ENCODE peak calls at places on chromosome X, in ten cellular contexts. N, E, H, L, K, C, J, Q, V and A are unnamed samples.

GRCh38 chrX:17459008-17459407 is 84.0 kb downstream of the NHS start:
- DNase-seq in N (peak), E (no peak), H (peak), L (peak), K (peak), C (no peak), J (peak), Q (no peak), V (no peak), A (no peak)

GRCh38 chrX:139831689-139832456 is 101.0 kb downstream of the ATP11C start:
- DNase-seq in N (peak), E (peak), H (peak), L (no peak), K (peak), C (peak), J (peak), Q (no peak), V (no peak), A (no peak)

GRCh38 chrX:26783512-26784225 is 567.7 kb downstream of the MAGEB5 start:
- DNase-seq in N (peak), E (peak), H (no peak), L (no peak), K (peak), C (peak), J (no peak), Q (peak), V (peak), A (no peak)

GRCh38 chrX:52870041-52870440 is 2.2 kb upstream of the XAGE3 start:
- DNase-seq in N (no peak), E (no peak), H (no peak), L (no peak), K (no peak), C (no peak), J (no peak), Q (no peak), V (no peak), A (no peak)

GRCh38 chrX:154313147-154313546 is 17.6 kb downstream of the TKTL1 start:
- DNase-seq in N (no peak), E (no peak), H (no peak), L (no peak), K (no peak), C (no peak), J (no peak), Q (no peak), V (no peak), A (no peak)

GRCh38 chrX:17380221-17380620 is 5.2 kb downstream of the NHS start:
- DNase-seq in N (no peak), E (no peak), H (no peak), L (no peak), K (no peak), C (no peak), J (no peak), Q (no peak), V (no peak), A (no peak)

GRCh38 chrX:29241831-29242230 is 654.6 kb downstream of the IL1RAPL1 start:
- DNase-seq in N (no peak), E (no peak), H (no peak), L (no peak), K (no peak), C (peak), J (no peak), Q (no peak), V (no peak), A (no peak)

GRCh38 chrX:140815868-140816267 is 106.3 kb downstream of the LINC00632 start:
- DNase-seq in N (no peak), E (no peak), H (peak), L (no peak), K (no peak), C (peak), J (no peak), Q (peak), V (no peak), A (no peak)

GRCh38 chrX:129600981-129601424 is 53.8 kb downstream of the APLN start:
- DNase-seq in N (no peak), E (peak), H (peak), L (no peak), K (no peak), C (peak), J (no peak), Q (no peak), V (no peak), A (no peak)

GRCh38 chrX:7985568-7985967 is 58.4 kb upstream of the PNPLA4 start:
- DNase-seq in N (no peak), E (no peak), H (no peak), L (no peak), K (no peak), C (no peak), J (no peak), Q (no peak), V (no peak), A (no peak)

GRCh38 chrX:154047266-154047665 is 27.6 kb upstream of the IRAK1 start:
- DNase-seq in N (no peak), E (peak), H (no peak), L (no peak), K (no peak), C (peak), J (no peak), Q (no peak), V (no peak), A (no peak)

GRCh38 chrX:120260369-120260768 is 9.8 kb downstream of the ZBTB33 start:
- DNase-seq in N (no peak), E (no peak), H (peak), L (no peak), K (no peak), C (no peak), J (no peak), Q (no peak), V (no peak), A (no peak)

GRCh38 chrX:129617420-129617819 is 37.3 kb downstream of the APLN start:
- DNase-seq in N (no peak), E (no peak), H (no peak), L (no peak), K (no peak), C (no peak), J (no peak), Q (no peak), V (no peak), A (no peak)

GRCh38 chrX:68835468-68835867 is 6.6 kb downstream of the EFNB1 start:
- DNase-seq in N (no peak), E (no peak), H (no peak), L (no peak), K (no peak), C (no peak), J (peak), Q (no peak), V (peak), A (no peak)

GRCh38 chrX:120365320-120365719 is 3.4 kb downstream of the ATP1B4 start:
- DNase-seq in N (peak), E (peak), H (no peak), L (peak), K (peak), C (no peak), J (no peak), Q (peak), V (peak), A (peak)

GRCh38 chrX:136130931-136131843 is 16.1 kb upstream of the FHL1 start:
- DNase-seq in N (no peak), E (peak), H (peak), L (no peak), K (no peak), C (peak), J (no peak), Q (no peak), V (no peak), A (no peak)

GRCh38 chrX:63754141-63754859 is 30.7 kb downstream of the ARHGEF9 start:
- DNase-seq in N (peak), E (no peak), H (peak), L (no peak), K (no peak), C (no peak), J (no peak), Q (no peak), V (no peak), A (peak)

GRCh38 chrX:107565005-107565404 is 63.3 kb upstream of the PRPS1 start:
- DNase-seq in N (no peak), E (no peak), H (no peak), L (no peak), K (no peak), C (no peak), J (no peak), Q (peak), V (no peak), A (no peak)

GRCh38 chrX:46549914-46550313 is 4.7 kb upstream of the ZNF674 start:
- DNase-seq in N (no peak), E (no peak), H (no peak), L (no peak), K (no peak), C (no peak), J (no peak), Q (no peak), V (no peak), A (no peak)

GRCh38 chrX:19342331-19342906 is 1.3 kb upstream of the PDHA1 start:
- DNase-seq in N (no peak), E (no peak), H (no peak), L (no peak), K (no peak), C (peak), J (no peak), Q (peak), V (no peak), A (no peak)

GRCh38 chrX:45360571-45360970 is 159.9 kb upstream of the DIPK2B start:
- DNase-seq in N (no peak), E (no peak), H (no peak), L (no peak), K (no peak), C (no peak), J (no peak), Q (no peak), V (no peak), A (no peak)
- H3K27ac ChIP-seq in N (no peak), E (no peak), H (no peak), L (no peak), K (no peak), C (no peak), J (no peak), Q (no peak), V (no peak), A (no peak)

DNA sequence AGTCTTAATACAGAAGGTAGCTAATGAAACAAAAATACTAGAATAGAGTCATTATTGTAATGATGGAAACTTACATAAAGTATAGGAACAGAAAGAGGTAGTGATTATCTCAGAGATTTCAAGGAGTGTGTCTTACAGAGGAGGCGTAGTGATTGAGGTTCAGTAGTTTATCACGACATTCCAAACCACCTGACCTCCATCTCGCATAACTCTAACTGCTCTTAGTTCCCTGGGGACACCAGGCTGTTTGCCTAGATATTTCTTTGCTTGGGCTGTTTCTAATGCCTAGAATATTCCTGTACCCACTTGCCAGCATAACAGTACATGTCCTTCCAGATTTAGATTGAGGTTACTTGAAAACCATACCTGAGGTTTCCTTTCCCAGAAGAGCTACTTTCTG is 29.1 kb downstream of the STAG2 start:
- DNase-seq in N (no peak), E (no peak), H (no peak), L (no peak), K (no peak), C (peak), J (no peak), Q (no peak), V (no peak), A (no peak)
- TF ChIP-seq CTCF in N (no peak), E (no peak), H (no peak), L (no peak), K (no peak), C (no peak), J (no peak), Q (no peak), V (no peak), A (no peak)

GRCh38 chrX:118569676-118570075 is 74.1 kb downstream of the DOCK11 start:
- DNase-seq in N (no peak), E (no peak), H (no peak), L (no peak), K (no peak), C (no peak), J (no peak), Q (no peak), V (no peak), A (no peak)

GRCh38 chrX:118564498-118564897 is 68.9 kb downstream of the DOCK11 start:
- DNase-seq in N (no peak), E (no peak), H (no peak), L (no peak), K (no peak), C (no peak), J (no peak), Q (no peak), V (no peak), A (no peak)

GRCh38 chrX:118565853-118566252 is 70.2 kb downstream of the DOCK11 start:
- DNase-seq in N (no peak), E (no peak), H (no peak), L (no peak), K (no peak), C (no peak), J (no peak), Q (no peak), V (no peak), A (no peak)

GRCh38 chrX:118562574-118563164 is 67.1 kb downstream of the DOCK11 start:
- DNase-seq in N (no peak), E (no peak), H (no peak), L (no peak), K (no peak), C (peak), J (no peak), Q (no peak), V (no peak), A (no peak)

DNA sequence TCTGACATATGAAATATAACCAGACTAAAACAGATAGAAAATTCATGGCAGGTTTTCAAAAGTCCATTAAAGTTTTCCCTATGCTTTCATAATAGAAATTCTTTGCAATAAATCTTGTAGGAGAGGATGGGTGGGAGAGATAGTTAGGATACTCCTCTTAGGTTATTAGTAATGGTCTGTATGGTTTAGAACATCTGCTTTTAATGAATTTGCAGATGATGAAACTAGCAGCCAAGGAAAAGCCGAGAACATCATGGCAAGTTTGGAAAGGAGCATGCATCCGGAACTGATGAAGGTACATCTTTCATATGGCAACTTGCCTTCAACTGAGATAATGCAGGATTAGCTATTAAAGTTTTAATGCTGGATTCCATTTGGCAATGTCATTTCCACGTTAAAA is 70.7 kb downstream of the DOCK11 start:
- DNase-seq in N (no peak), E (no peak), H (no peak), L (no peak), K (no peak), C (no peak), J (no peak), Q (no peak), V (no peak), A (no peak)
- H3K27ac ChIP-seq in N (no peak), E (no peak), H (no peak), L (no peak), K (no peak), C (no peak), J (no peak), Q (no peak), V (no peak), A (no peak)

DNA sequence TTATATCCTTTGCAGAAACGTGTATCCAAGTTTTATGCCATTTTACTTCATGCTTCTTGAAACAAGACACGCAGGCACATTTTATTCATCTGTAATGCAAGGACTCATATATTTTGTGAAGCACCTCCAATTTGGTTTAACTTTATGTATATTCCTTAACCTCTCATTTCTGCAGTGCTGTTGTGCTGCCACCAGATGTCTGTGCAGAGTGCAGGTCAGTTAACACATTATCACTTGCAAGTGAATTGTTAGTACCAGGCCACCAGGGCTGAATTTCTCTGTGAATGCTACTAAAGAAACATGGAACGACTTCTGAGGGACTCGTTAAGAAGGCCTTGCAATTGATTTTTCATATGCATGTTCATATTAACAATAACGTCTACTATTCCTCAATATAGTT is 770.4 kb downstream of the NLGN4X start:
- DNase-seq in N (no peak), E (no peak), H (no peak), L (no peak), K (no peak), C (no peak), J (no peak), Q (no peak), V (no peak), A (no peak)
- TF ChIP-seq CTCF in N (no peak), E (no peak), H (no peak), L (no peak), K (no peak), C (no peak), J (no peak), Q (no peak), V (peak), A (no peak)

GRCh38 chrX:100662791-100663190 is 18.8 kb downstream of the SRPX2 start:
- DNase-seq in N (no peak), E (no peak), H (no peak), L (no peak), K (no peak), C (no peak), J (no peak), Q (no peak), V (no peak), A (no peak)
- H3K27ac ChIP-seq in N (no peak), E (no peak), H (no peak), L (no peak), K (no peak), C (no peak), J (no peak), Q (no peak), V (no peak), A (no peak)

GRCh38 chrX:122703762-122704161 is 480.3 kb upstream of the GRIA3 start:
- DNase-seq in N (no peak), E (no peak), H (no peak), L (no peak), K (no peak), C (no peak), J (no peak), Q (no peak), V (no peak), A (no peak)
- TF ChIP-seq CTCF in N (no peak), E (no peak), H (no peak), L (no peak), K (no peak), C (peak), J (no peak), Q (no peak), V (no peak), A (no peak)

GRCh38 chrX:123237271-123237670 is 53.2 kb downstream of the GRIA3 start:
- DNase-seq in N (no peak), E (no peak), H (no peak), L (no peak), K (no peak), C (no peak), J (no peak), Q (peak), V (no peak), A (no peak)

GRCh38 chrX:123236868-123237267 is 52.8 kb downstream of the GRIA3 start:
- DNase-seq in N (no peak), E (no peak), H (no peak), L (no peak), K (no peak), C (no peak), J (no peak), Q (no peak), V (no peak), A (no peak)
- H3K27ac ChIP-seq in N (no peak), E (no peak), H (no peak), L (no peak), K (peak), C (no peak), J (no peak), Q (no peak), V (no peak), A (no peak)